ENCODE peak calls at places on chromosomes 1 and 21, in eight cellular contexts. One of them, this sample, is unnamed.
A peak's percentile ranks its signal among the peaks of the same experiment; 100 is the strongest.

GRCh38 chr21:32468567-32469175 is 56.2 kb downstream of the EVA1C start:
- DNase-seq in fibroblast of the conjunctiva: no peak
- DNase-seq in stimulated activated CD4-positive, alpha-beta T cell treated with anti-CD3 and anti-CD28 coated beads, Interleukin-1b, Interleukin-23, amount 100 ng/mL, for 4 hours: no peak
- DNase-seq in psoas muscle: no peak
- DNase-seq in neural progenitor cell: no peak
- DNase-seq in GM23248: no peak
- DNase-seq in DMS53: no peak
- DNase-seq in neural crest cell: no peak
- DNase-seq in this sample: no peak

GRCh38 chr1:10602936-10603335 is 128.2 kb downstream of the PEX14 start:
- DNase-seq in fibroblast of the conjunctiva: no peak
- DNase-seq in stimulated activated CD4-positive, alpha-beta T cell treated with anti-CD3 and anti-CD28 coated beads, Interleukin-1b, Interleukin-23, amount 100 ng/mL, for 4 hours: no peak
- DNase-seq in psoas muscle: no peak
- DNase-seq in neural progenitor cell: no peak
- DNase-seq in GM23248: no peak
- DNase-seq in DMS53: no peak
- DNase-seq in neural crest cell: no peak
- DNase-seq in this sample: no peak

GRCh38 chr1:118928739-118929554 is 59.2 kb downstream of the TBX15 start:
- DNase-seq in fibroblast of the conjunctiva: no peak
- DNase-seq in stimulated activated CD4-positive, alpha-beta T cell treated with anti-CD3 and anti-CD28 coated beads, Interleukin-1b, Interleukin-23, amount 100 ng/mL, for 4 hours: no peak
- DNase-seq in psoas muscle: no peak
- DNase-seq in neural progenitor cell: peak; percentile 78
- DNase-seq in GM23248: peak; percentile 50
- DNase-seq in DMS53: no peak
- DNase-seq in neural crest cell: peak; percentile 44
- DNase-seq in this sample: no peak

GRCh38 chr21:26943916-26944315 is 23.0 kb downstream of the ADAMTS5 start:
- DNase-seq in fibroblast of the conjunctiva: no peak
- DNase-seq in stimulated activated CD4-positive, alpha-beta T cell treated with anti-CD3 and anti-CD28 coated beads, Interleukin-1b, Interleukin-23, amount 100 ng/mL, for 4 hours: no peak
- DNase-seq in psoas muscle: no peak
- DNase-seq in neural progenitor cell: no peak
- DNase-seq in GM23248: no peak
- DNase-seq in DMS53: no peak
- DNase-seq in neural crest cell: no peak
- DNase-seq in this sample: no peak

GRCh38 chr1:46490603-46491499 is 1.2 kb downstream of the DMBX1 start:
- DNase-seq in fibroblast of the conjunctiva: no peak
- DNase-seq in stimulated activated CD4-positive, alpha-beta T cell treated with anti-CD3 and anti-CD28 coated beads, Interleukin-1b, Interleukin-23, amount 100 ng/mL, for 4 hours: no peak
- DNase-seq in psoas muscle: no peak
- DNase-seq in neural progenitor cell: peak; percentile 47
- DNase-seq in GM23248: peak; percentile 34
- DNase-seq in DMS53: peak; percentile 67
- DNase-seq in neural crest cell: peak; percentile 33
- DNase-seq in this sample: no peak

GRCh38 chr1:18134324-18135046 is 26.9 kb downstream of the IGSF21 start:
- DNase-seq in fibroblast of the conjunctiva: no peak
- DNase-seq in stimulated activated CD4-positive, alpha-beta T cell treated with anti-CD3 and anti-CD28 coated beads, Interleukin-1b, Interleukin-23, amount 100 ng/mL, for 4 hours: no peak
- DNase-seq in psoas muscle: no peak
- DNase-seq in neural progenitor cell: no peak
- DNase-seq in GM23248: peak; percentile 17
- DNase-seq in DMS53: peak; percentile 84
- DNase-seq in neural crest cell: no peak
- DNase-seq in this sample: no peak

GRCh38 chr21:38343691-38344090 is 86.9 kb downstream of the KCNJ15 start:
- DNase-seq in fibroblast of the conjunctiva: no peak
- DNase-seq in stimulated activated CD4-positive, alpha-beta T cell treated with anti-CD3 and anti-CD28 coated beads, Interleukin-1b, Interleukin-23, amount 100 ng/mL, for 4 hours: no peak
- DNase-seq in psoas muscle: peak; percentile 24
- DNase-seq in neural progenitor cell: no peak
- DNase-seq in GM23248: peak; percentile 37
- DNase-seq in DMS53: peak; percentile 52
- DNase-seq in neural crest cell: no peak
- DNase-seq in this sample: peak; percentile 70

GRCh38 chr1:119554188-119554587 is 47.2 kb downstream of the HSD3B1 start:
- DNase-seq in fibroblast of the conjunctiva: peak; percentile 81
- DNase-seq in stimulated activated CD4-positive, alpha-beta T cell treated with anti-CD3 and anti-CD28 coated beads, Interleukin-1b, Interleukin-23, amount 100 ng/mL, for 4 hours: no peak
- DNase-seq in psoas muscle: no peak
- DNase-seq in neural progenitor cell: no peak
- DNase-seq in GM23248: peak; percentile 46
- DNase-seq in DMS53: peak; percentile 44
- DNase-seq in neural crest cell: no peak
- DNase-seq in this sample: peak; percentile 41

GRCh38 chr1:40868051-40868723 is 6.0 kb upstream of the CITED4 start:
- DNase-seq in fibroblast of the conjunctiva: no peak
- DNase-seq in stimulated activated CD4-positive, alpha-beta T cell treated with anti-CD3 and anti-CD28 coated beads, Interleukin-1b, Interleukin-23, amount 100 ng/mL, for 4 hours: no peak
- DNase-seq in psoas muscle: no peak
- DNase-seq in neural progenitor cell: no peak
- DNase-seq in GM23248: peak; percentile 73
- DNase-seq in DMS53: peak; percentile 94
- DNase-seq in neural crest cell: no peak
- DNase-seq in this sample: no peak

GRCh38 chr21:41897690-41898089 is 18.5 kb upstream of the PRDM15 start:
- DNase-seq in fibroblast of the conjunctiva: no peak
- DNase-seq in stimulated activated CD4-positive, alpha-beta T cell treated with anti-CD3 and anti-CD28 coated beads, Interleukin-1b, Interleukin-23, amount 100 ng/mL, for 4 hours: no peak
- DNase-seq in psoas muscle: no peak
- DNase-seq in neural progenitor cell: peak; percentile 62
- DNase-seq in GM23248: no peak
- DNase-seq in DMS53: no peak
- DNase-seq in neural crest cell: no peak
- DNase-seq in this sample: no peak

GRCh38 chr1:114610546-114611245 is 29.3 kb upstream of the BCAS2 start:
- DNase-seq in fibroblast of the conjunctiva: peak; percentile 9
- DNase-seq in stimulated activated CD4-positive, alpha-beta T cell treated with anti-CD3 and anti-CD28 coated beads, Interleukin-1b, Interleukin-23, amount 100 ng/mL, for 4 hours: no peak
- DNase-seq in psoas muscle: no peak
- DNase-seq in neural progenitor cell: no peak
- DNase-seq in GM23248: peak; percentile 25
- DNase-seq in DMS53: peak; percentile 18
- DNase-seq in neural crest cell: no peak
- DNase-seq in this sample: no peak

GRCh38 chr1:205262706-205263105 is 35.0 kb downstream of the TMCC2 start:
- DNase-seq in fibroblast of the conjunctiva: no peak
- DNase-seq in stimulated activated CD4-positive, alpha-beta T cell treated with anti-CD3 and anti-CD28 coated beads, Interleukin-1b, Interleukin-23, amount 100 ng/mL, for 4 hours: no peak
- DNase-seq in psoas muscle: no peak
- DNase-seq in neural progenitor cell: no peak
- DNase-seq in GM23248: no peak
- DNase-seq in DMS53: no peak
- DNase-seq in neural crest cell: no peak
- DNase-seq in this sample: no peak

GRCh38 chr1:218878369-218878768 is 295.3 kb upstream of the LYPLAL1 start:
- DNase-seq in fibroblast of the conjunctiva: no peak
- DNase-seq in stimulated activated CD4-positive, alpha-beta T cell treated with anti-CD3 and anti-CD28 coated beads, Interleukin-1b, Interleukin-23, amount 100 ng/mL, for 4 hours: no peak
- DNase-seq in psoas muscle: no peak
- DNase-seq in neural progenitor cell: no peak
- DNase-seq in GM23248: peak; percentile 51
- DNase-seq in DMS53: peak; percentile 34
- DNase-seq in neural crest cell: no peak
- DNase-seq in this sample: no peak

GRCh38 chr1:94773931-94774422 is 46.2 kb upstream of the SLC44A3 start:
- DNase-seq in fibroblast of the conjunctiva: no peak
- DNase-seq in stimulated activated CD4-positive, alpha-beta T cell treated with anti-CD3 and anti-CD28 coated beads, Interleukin-1b, Interleukin-23, amount 100 ng/mL, for 4 hours: no peak
- DNase-seq in psoas muscle: no peak
- DNase-seq in neural progenitor cell: no peak
- DNase-seq in GM23248: peak; percentile 75
- DNase-seq in DMS53: no peak
- DNase-seq in neural crest cell: no peak
- DNase-seq in this sample: no peak

GRCh38 chr1:4549933-4550332 is 104.5 kb upstream of the AJAP1 start:
- DNase-seq in fibroblast of the conjunctiva: no peak
- DNase-seq in stimulated activated CD4-positive, alpha-beta T cell treated with anti-CD3 and anti-CD28 coated beads, Interleukin-1b, Interleukin-23, amount 100 ng/mL, for 4 hours: no peak
- DNase-seq in psoas muscle: no peak
- DNase-seq in neural progenitor cell: peak; percentile 70
- DNase-seq in GM23248: no peak
- DNase-seq in DMS53: no peak
- DNase-seq in neural crest cell: no peak
- DNase-seq in this sample: no peak

GRCh38 chr1:58162952-58163550 is 383.5 kb downstream of the OMA1 start:
- DNase-seq in fibroblast of the conjunctiva: peak; percentile 35
- DNase-seq in stimulated activated CD4-positive, alpha-beta T cell treated with anti-CD3 and anti-CD28 coated beads, Interleukin-1b, Interleukin-23, amount 100 ng/mL, for 4 hours: no peak
- DNase-seq in psoas muscle: peak; percentile 21
- DNase-seq in neural progenitor cell: peak; percentile 88
- DNase-seq in GM23248: peak; percentile 80
- DNase-seq in DMS53: peak; percentile 93
- DNase-seq in neural crest cell: peak; percentile 66
- DNase-seq in this sample: peak; percentile 80

GRCh38 chr1:38585460-38585859 is 274.1 kb downstream of the RRAGC start:
- DNase-seq in fibroblast of the conjunctiva: no peak
- DNase-seq in stimulated activated CD4-positive, alpha-beta T cell treated with anti-CD3 and anti-CD28 coated beads, Interleukin-1b, Interleukin-23, amount 100 ng/mL, for 4 hours: no peak
- DNase-seq in psoas muscle: no peak
- DNase-seq in neural progenitor cell: no peak
- DNase-seq in GM23248: no peak
- DNase-seq in DMS53: no peak
- DNase-seq in neural crest cell: no peak
- DNase-seq in this sample: peak; percentile 7

GRCh38 chr1:6700853-6701436 is 671 bp downstream of the DNAJC11 start:
- DNase-seq in fibroblast of the conjunctiva: no peak
- DNase-seq in stimulated activated CD4-positive, alpha-beta T cell treated with anti-CD3 and anti-CD28 coated beads, Interleukin-1b, Interleukin-23, amount 100 ng/mL, for 4 hours: no peak
- DNase-seq in psoas muscle: no peak
- DNase-seq in neural progenitor cell: peak; percentile 8
- DNase-seq in GM23248: peak; percentile 50
- DNase-seq in DMS53: peak; percentile 51
- DNase-seq in neural crest cell: peak; percentile 3
- DNase-seq in this sample: no peak

GRCh38 chr1:115215703-115216521 is 122.1 kb downstream of the NGF start:
- DNase-seq in fibroblast of the conjunctiva: no peak
- DNase-seq in stimulated activated CD4-positive, alpha-beta T cell treated with anti-CD3 and anti-CD28 coated beads, Interleukin-1b, Interleukin-23, amount 100 ng/mL, for 4 hours: no peak
- DNase-seq in psoas muscle: no peak
- DNase-seq in neural progenitor cell: no peak
- DNase-seq in GM23248: no peak
- DNase-seq in DMS53: no peak
- DNase-seq in neural crest cell: no peak
- DNase-seq in this sample: no peak

GRCh38 chr1:22792396-22793171 is 81.9 kb downstream of the EPHB2 start:
- DNase-seq in fibroblast of the conjunctiva: no peak
- DNase-seq in stimulated activated CD4-positive, alpha-beta T cell treated with anti-CD3 and anti-CD28 coated beads, Interleukin-1b, Interleukin-23, amount 100 ng/mL, for 4 hours: no peak
- DNase-seq in psoas muscle: no peak
- DNase-seq in neural progenitor cell: no peak
- DNase-seq in GM23248: no peak
- DNase-seq in DMS53: no peak
- DNase-seq in neural crest cell: no peak
- DNase-seq in this sample: no peak

GRCh38 chr1:31750858-31751638 is 13.1 kb downstream of the ADGRB2 start:
- DNase-seq in fibroblast of the conjunctiva: peak; percentile 28
- DNase-seq in stimulated activated CD4-positive, alpha-beta T cell treated with anti-CD3 and anti-CD28 coated beads, Interleukin-1b, Interleukin-23, amount 100 ng/mL, for 4 hours: no peak
- DNase-seq in psoas muscle: no peak
- DNase-seq in neural progenitor cell: no peak
- DNase-seq in GM23248: peak; percentile 85
- DNase-seq in DMS53: no peak
- DNase-seq in neural crest cell: no peak
- DNase-seq in this sample: no peak

GRCh38 chr1:42735477-42736105 is 4.4 kb downstream of the CLDN19 start:
- DNase-seq in fibroblast of the conjunctiva: no peak
- DNase-seq in stimulated activated CD4-positive, alpha-beta T cell treated with anti-CD3 and anti-CD28 coated beads, Interleukin-1b, Interleukin-23, amount 100 ng/mL, for 4 hours: no peak
- DNase-seq in psoas muscle: no peak
- DNase-seq in neural progenitor cell: no peak
- DNase-seq in GM23248: no peak
- DNase-seq in DMS53: no peak
- DNase-seq in neural crest cell: no peak
- DNase-seq in this sample: no peak

GRCh38 chr1:182348916-182349747 is 42.5 kb downstream of the GLUL start:
- DNase-seq in fibroblast of the conjunctiva: no peak
- DNase-seq in stimulated activated CD4-positive, alpha-beta T cell treated with anti-CD3 and anti-CD28 coated beads, Interleukin-1b, Interleukin-23, amount 100 ng/mL, for 4 hours: no peak
- DNase-seq in psoas muscle: peak; percentile 74
- DNase-seq in neural progenitor cell: no peak
- DNase-seq in GM23248: peak; percentile 60
- DNase-seq in DMS53: no peak
- DNase-seq in neural crest cell: no peak
- DNase-seq in this sample: no peak

GRCh38 chr1:14739433-14739832 is 140.9 kb downstream of the KAZN start:
- DNase-seq in fibroblast of the conjunctiva: no peak
- DNase-seq in stimulated activated CD4-positive, alpha-beta T cell treated with anti-CD3 and anti-CD28 coated beads, Interleukin-1b, Interleukin-23, amount 100 ng/mL, for 4 hours: no peak
- DNase-seq in psoas muscle: no peak
- DNase-seq in neural progenitor cell: no peak
- DNase-seq in GM23248: no peak
- DNase-seq in DMS53: no peak
- DNase-seq in neural crest cell: no peak
- DNase-seq in this sample: no peak

GRCh38 chr21:18549214-18549905 is 145.8 kb upstream of the TMPRSS15 start:
- DNase-seq in fibroblast of the conjunctiva: no peak
- DNase-seq in stimulated activated CD4-positive, alpha-beta T cell treated with anti-CD3 and anti-CD28 coated beads, Interleukin-1b, Interleukin-23, amount 100 ng/mL, for 4 hours: no peak
- DNase-seq in psoas muscle: no peak
- DNase-seq in neural progenitor cell: no peak
- DNase-seq in GM23248: no peak
- DNase-seq in DMS53: no peak
- DNase-seq in neural crest cell: no peak
- DNase-seq in this sample: no peak

GRCh38 chr1:243525085-243525487 is 269.2 kb downstream of the SDCCAG8 start:
- DNase-seq in fibroblast of the conjunctiva: peak; percentile 20
- DNase-seq in stimulated activated CD4-positive, alpha-beta T cell treated with anti-CD3 and anti-CD28 coated beads, Interleukin-1b, Interleukin-23, amount 100 ng/mL, for 4 hours: no peak
- DNase-seq in psoas muscle: no peak
- DNase-seq in neural progenitor cell: no peak
- DNase-seq in GM23248: peak; percentile 85
- DNase-seq in DMS53: peak; percentile 74
- DNase-seq in neural crest cell: no peak
- DNase-seq in this sample: no peak

GRCh38 chr1:111570781-111571181 is 48.8 kb upstream of the RAP1A start:
- DNase-seq in fibroblast of the conjunctiva: no peak
- DNase-seq in stimulated activated CD4-positive, alpha-beta T cell treated with anti-CD3 and anti-CD28 coated beads, Interleukin-1b, Interleukin-23, amount 100 ng/mL, for 4 hours: peak; percentile 31
- DNase-seq in psoas muscle: no peak
- DNase-seq in neural progenitor cell: no peak
- DNase-seq in GM23248: peak; percentile 46
- DNase-seq in DMS53: peak; percentile 8
- DNase-seq in neural crest cell: peak; percentile 28
- DNase-seq in this sample: no peak

GRCh38 chr1:23393706-23394105 is 24.1 kb upstream of the ZNF436 start:
- DNase-seq in fibroblast of the conjunctiva: peak; percentile 43
- DNase-seq in stimulated activated CD4-positive, alpha-beta T cell treated with anti-CD3 and anti-CD28 coated beads, Interleukin-1b, Interleukin-23, amount 100 ng/mL, for 4 hours: no peak
- DNase-seq in psoas muscle: peak; percentile 74
- DNase-seq in neural progenitor cell: no peak
- DNase-seq in GM23248: peak; percentile 68
- DNase-seq in DMS53: no peak
- DNase-seq in neural crest cell: no peak
- DNase-seq in this sample: peak; percentile 74

GRCh38 chr1:170864238-170864637 is 71.1 kb upstream of the MROH9 start:
- DNase-seq in fibroblast of the conjunctiva: peak; percentile 20
- DNase-seq in stimulated activated CD4-positive, alpha-beta T cell treated with anti-CD3 and anti-CD28 coated beads, Interleukin-1b, Interleukin-23, amount 100 ng/mL, for 4 hours: no peak
- DNase-seq in psoas muscle: no peak
- DNase-seq in neural progenitor cell: no peak
- DNase-seq in GM23248: peak; percentile 14
- DNase-seq in DMS53: no peak
- DNase-seq in neural crest cell: no peak
- DNase-seq in this sample: peak; percentile 56